ENCODE peak calls at places on chromosomes 11 and 22, in six cellular contexts. O, S, R, W, K and X are unnamed samples.

GRCh38 chr11:114725623-114726022 is 47.3 kb downstream of the NXPE2 start:
- DNase-seq in O (no peak), K (no peak), S (no peak), W (no peak), R (no peak), X (no peak)

GRCh38 chr11:16096336-16096735 is 260.0 kb downstream of the SOX6 start:
- DNase-seq in K (no peak), O (no peak), R (no peak), W (no peak), S (peak), X (no peak)

GRCh38 chr11:75325713-75326438 is 25.6 kb downstream of the ARRB1 start:
- DNase-seq in O (peak), K (peak), W (no peak), S (peak), R (peak), X (peak)

GRCh38 chr22:28019881-28020861 is 101.1 kb upstream of the PITPNB start:
- DNase-seq in R (no peak), S (peak), W (peak), O (peak), K (peak), X (no peak)

GRCh38 chr11:83122050-83122449 is 34.9 kb upstream of the PCF11 start:
- DNase-seq in S (no peak), K (no peak), W (no peak), R (no peak), O (no peak), X (no peak)

GRCh38 chr11:35812850-35813249 is 131.0 kb upstream of the LDLRAD3 start:
- DNase-seq in O (peak), R (no peak), K (no peak), W (no peak), S (peak), X (no peak)

GRCh38 chr22:22057617-22058378 is 75.2 kb upstream of the TOP3B start:
- DNase-seq in W (no peak), S (no peak), O (no peak), K (no peak), R (no peak), X (no peak)

GRCh38 chr11:58919561-58919960 is 19.7 kb upstream of the GLYATL1 start:
- DNase-seq in S (peak), O (no peak), R (no peak), K (no peak), W (no peak), X (peak)

GRCh38 chr22:50233223-50233622 is 11.6 kb downstream of the TUBGCP6 start:
- DNase-seq in R (no peak), K (no peak), S (no peak), O (no peak), W (no peak), X (no peak)

GRCh38 chr22:27642104-27642800 is 159.3 kb downstream of the MN1 start:
- DNase-seq in S (peak), W (no peak), O (no peak), R (no peak), K (no peak), X (no peak)

GRCh38 chr11:93585758-93586157 is 42.6 kb upstream of the SMCO4 start:
- DNase-seq in R (peak), W (no peak), O (no peak), K (no peak), S (peak), X (peak)

GRCh38 chr11:110565690-110566336 is 136.1 kb downstream of the FDX1 start:
- DNase-seq in S (no peak), R (no peak), W (no peak), K (no peak), O (no peak), X (no peak)

GRCh38 chr22:25702046-25702445 is 39.9 kb upstream of the MYO18B start:
- DNase-seq in K (no peak), R (no peak), W (no peak), S (peak), O (no peak), X (peak)

GRCh38 chr11:99739464-99740089 is 718.8 kb downstream of the CNTN5 start:
- DNase-seq in K (no peak), O (no peak), W (no peak), R (no peak), S (peak), X (peak)

GRCh38 chr11:92546089-92546488 is 321.5 kb downstream of the FAT3 start:
- DNase-seq in R (no peak), S (no peak), O (no peak), K (no peak), W (no peak), X (no peak)

GRCh38 chr11:66151273-66151672 is 81.2 kb downstream of the PACS1 start:
- DNase-seq in R (no peak), O (no peak), K (no peak), W (no peak), S (no peak), X (no peak)

GRCh38 chr11:130439160-130439519 is 9.3 kb upstream of the ADAMTS15 start:
- DNase-seq in S (no peak), W (no peak), R (no peak), K (no peak), O (no peak), X (no peak)

GRCh38 chr11:105000797-105001196 is 22.2 kb downstream of the CASP5 start:
- DNase-seq in R (no peak), W (no peak), O (peak), S (no peak), K (peak), X (no peak)

GRCh38 chr11:45982656-45983470 is 60.4 kb downstream of the LARGE2 start:
- DNase-seq in S (peak), O (no peak), W (no peak), R (no peak), K (no peak), X (peak)

GRCh38 chr22:26502688-26503561 is 9.3 kb downstream of the TFIP11 start:
- DNase-seq in O (no peak), W (no peak), S (peak), R (no peak), K (peak), X (peak)

GRCh38 chr11:116234989-116235567 is 537.7 kb downstream of the BUD13 start:
- DNase-seq in O (no peak), K (no peak), S (no peak), R (no peak), W (no peak), X (no peak)

GRCh38 chr22:46083383-46084350 is 66.7 kb upstream of the PPARA start:
- DNase-seq in R (no peak), S (no peak), K (no peak), W (no peak), O (no peak), X (no peak)

GRCh38 chr11:128900468-128900867 is 9.3 kb downstream of the KCNJ5 start:
- DNase-seq in R (no peak), S (no peak), W (no peak), O (peak), K (no peak), X (no peak)

GRCh38 chr11:6473481-6474422 is at the start of gene TRIM3:
- DNase-seq in S (peak), O (peak), W (peak), R (peak), K (peak), X (peak)

GRCh38 chr22:24540470-24540869 is 14.5 kb downstream of the GUCD1 start:
- DNase-seq in O (no peak), W (no peak), K (no peak), R (no peak), S (no peak), X (no peak)

GRCh38 chr11:2511421-2512369 is 66.9 kb downstream of the KCNQ1 start:
- DNase-seq in S (no peak), R (no peak), K (no peak), O (peak), W (no peak), X (no peak)

GRCh38 chr22:37282385-37282677 is at the start of gene CYTH4:
- DNase-seq in K (peak), S (no peak), O (no peak), R (no peak), W (no peak), X (no peak)

GRCh38 chr11:133172349-133172748 is 360.0 kb downstream of the OPCML start:
- DNase-seq in W (no peak), S (no peak), R (no peak), K (no peak), O (no peak), X (no peak)

GRCh38 chr22:42868751-42869251 is 11.7 kb upstream of the ARFGAP3 start:
- DNase-seq in K (no peak), R (no peak), W (no peak), O (peak), S (peak), X (peak)

GRCh38 chr11:46865340-46865739 is 19.3 kb upstream of the CKAP5 start:
- DNase-seq in S (peak), K (no peak), O (no peak), R (peak), W (no peak), X (no peak)

GRCh38 chr22:21818487-21819182 is 48.8 kb downstream of the MAPK1 start:
- DNase-seq in W (no peak), S (no peak), R (no peak), K (no peak), O (no peak), X (no peak)

GRCh38 chr22:39906207-39906606 is 5.3 kb downstream of the GRAP2 start:
- DNase-seq in K (no peak), S (no peak), R (no peak), W (no peak), O (no peak), X (no peak)